ENCODE peak calls at places on chromosomes 16 and 17, in ten cellular contexts. V, C, J, R, L, H, F, O, N and Z are unnamed samples.

GRCh38 chr17:32267690-32268205 is 2.1 kb downstream of the RHBDL3 start:
- DNase-seq in V (no peak), C (no peak), J (no peak), R (no peak), L (no peak), H (no peak), F (peak; percentile 18), O (no peak), N (no peak), Z (no peak)

GRCh38 chr16:87924041-87924851 is 12.1 kb downstream of the CA5A start:
- DNase-seq in V (no peak), C (peak; percentile 88), J (no peak), R (no peak), L (no peak), H (no peak), F (peak; percentile 49), O (no peak), N (no peak), Z (no peak)

GRCh38 chr16:85750021-85750826 is 672 bp downstream of the C16orf74 start:
- DNase-seq in V (peak; percentile 39), C (peak; percentile 63), J (no peak), R (peak; percentile 70), L (peak; percentile 47), H (no peak), F (peak; percentile 30), O (no peak), N (no peak), Z (peak; percentile 37)

GRCh38 chr16:56748826-56749225 is 18.9 kb downstream of the NUP93 start:
- DNase-seq in V (no peak), C (no peak), J (no peak), R (no peak), L (no peak), H (no peak), F (no peak), O (no peak), N (no peak), Z (no peak)

GRCh38 chr16:81405702-81406113 is 38.9 kb upstream of the CMIP start:
- DNase-seq in V (no peak), C (no peak), J (no peak), R (peak; percentile 91), L (peak; percentile 92), H (no peak), F (peak; percentile 25), O (peak; percentile 99), N (no peak), Z (peak; percentile 84)

GRCh38 chr17:17304521-17304985 is 1.4 kb downstream of the NT5M start:
- DNase-seq in V (no peak), C (no peak), J (no peak), R (no peak), L (no peak), H (no peak), F (no peak), O (no peak), N (no peak), Z (no peak)

GRCh38 chr17:7380321-7380720 is 568 bp upstream of the TNK1 start:
- DNase-seq in V (peak; percentile 59), C (no peak), J (peak; percentile 62), R (peak; percentile 71), L (peak; percentile 74), H (peak; percentile 49), F (peak; percentile 79), O (no peak), N (peak; percentile 60), Z (peak; percentile 75)

GRCh38 chr17:8123695-8124349 is at the start of gene HES7:
- DNase-seq in V (no peak), C (no peak), J (no peak), R (no peak), L (no peak), H (no peak), F (no peak), O (peak; percentile 62), N (no peak), Z (no peak)

GRCh38 chr16:49498241-49499017 is 124.8 kb downstream of the C16orf78 start:
- DNase-seq in V (no peak), C (no peak), J (no peak), R (no peak), L (no peak), H (no peak), F (no peak), O (no peak), N (no peak), Z (no peak)

GRCh38 chr17:41959030-41959335 is 7.6 kb upstream of the CNP start:
- DNase-seq in V (no peak), C (no peak), J (no peak), R (peak; percentile 39), L (peak; percentile 15), H (no peak), F (no peak), O (no peak), N (no peak), Z (no peak)

GRCh38 chr17:41962111-41962510 is 4.5 kb upstream of the CNP start:
- DNase-seq in V (no peak), C (no peak), J (no peak), R (no peak), L (no peak), H (no peak), F (peak; percentile 97), O (no peak), N (no peak), Z (no peak)

GRCh38 chr17:41957869-41958231 is 8.7 kb upstream of the CNP start:
- DNase-seq in V (no peak), C (no peak), J (no peak), R (no peak), L (no peak), H (no peak), F (no peak), O (no peak), N (no peak), Z (no peak)

GRCh38 chr17:41957058-41957868 is 9.3 kb upstream of the CNP start:
- DNase-seq in V (no peak), C (no peak), J (no peak), R (peak; percentile 59), L (no peak), H (no peak), F (no peak), O (no peak), N (no peak), Z (peak; percentile 64)

GRCh38 chr17:41959336-41960095 is 7.1 kb upstream of the CNP start:
- DNase-seq in V (no peak), C (no peak), J (no peak), R (peak; percentile 73), L (peak; percentile 73), H (no peak), F (peak; percentile 64), O (peak; percentile 82), N (no peak), Z (peak; percentile 59)
- TF ChIP-seq CTCF in V (no peak), C (no peak), J (no peak), R (peak; percentile 64), L (peak; percentile 56), H (no peak), F (peak; percentile 31), O (peak; percentile 84), N (no peak), Z (peak; percentile 54)

DNA sequence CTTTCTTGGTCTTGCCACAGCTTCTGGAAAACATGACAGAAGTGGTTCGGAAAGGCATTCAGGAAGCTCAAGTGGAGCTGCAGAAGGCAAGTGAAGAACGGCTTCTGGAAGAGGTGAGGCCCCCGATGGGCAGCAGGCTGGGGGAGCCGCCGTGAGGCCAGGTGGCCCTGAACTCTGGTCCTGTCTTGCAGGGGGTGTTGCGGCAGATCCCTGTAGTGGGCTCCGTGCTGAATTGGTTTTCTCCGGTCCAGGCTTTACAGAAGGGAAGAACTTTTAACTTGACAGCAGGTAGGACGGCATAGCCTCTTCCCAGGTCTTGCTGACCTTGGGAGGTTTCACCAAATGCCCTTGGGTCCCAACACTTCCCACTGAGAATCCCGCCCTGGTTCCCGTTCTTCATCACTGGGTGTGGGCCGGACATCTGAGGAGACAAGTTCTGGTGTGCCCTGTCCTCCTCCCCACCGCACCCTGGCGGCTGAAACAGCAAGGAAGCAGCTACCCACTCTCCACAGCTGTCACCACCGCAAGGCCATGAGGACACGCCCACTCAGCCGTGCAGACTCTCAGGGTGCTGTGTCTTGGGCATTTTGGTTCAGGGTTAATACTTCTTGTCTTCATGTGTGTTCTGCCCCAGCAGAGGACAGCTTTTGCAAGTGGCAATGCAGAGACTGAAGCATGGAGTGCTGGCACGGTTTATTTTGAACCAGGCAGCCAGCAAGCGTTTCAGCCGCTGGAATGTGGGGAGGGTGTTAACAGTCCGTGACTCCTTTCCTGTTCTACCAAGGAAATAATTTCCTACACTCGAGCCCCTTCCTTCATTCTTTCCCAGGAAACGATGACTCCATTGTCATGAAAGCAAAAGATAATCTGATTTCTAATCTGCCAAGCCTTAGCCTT is 21.4 kb downstream of the NTAN1 start:
- DNase-seq in V (no peak), C (no peak), J (no peak), R (peak; percentile 41), L (no peak), H (no peak), F (no peak), O (no peak), N (no peak), Z (peak; percentile 58)
- TF ChIP-seq CTCF in V (no peak), C (no peak), J (no peak), R (no peak), L (no peak), H (no peak), F (no peak), O (no peak), N (no peak), Z (peak; percentile 44)

GRCh38 chr17:40450175-40450574 is 6.9 kb downstream of the IGFBP4 start:
- DNase-seq in V (no peak), C (peak; percentile 52), J (no peak), R (no peak), L (peak; percentile 55), H (no peak), F (peak; percentile 71), O (peak; percentile 87), N (no peak), Z (no peak)
- TF ChIP-seq CTCF in V (peak; percentile 48), C (peak; percentile 32), J (no peak), R (peak; percentile 63), L (peak; percentile 67), H (peak; percentile 13), F (peak; percentile 44), O (peak; percentile 76), N (no peak), Z (peak; percentile 55)

GRCh38 chr17:45784293-45784582 is at the start of gene CRHR1:
- DNase-seq in V (no peak), C (no peak), J (no peak), R (no peak), L (no peak), H (no peak), F (no peak), O (no peak), N (no peak), Z (no peak)

GRCh38 chr17:45784583-45785372 is 658 bp downstream of the CRHR1 start:
- DNase-seq in V (no peak), C (peak; percentile 62), J (no peak), R (peak; percentile 30), L (no peak), H (no peak), F (peak; percentile 57), O (no peak), N (no peak), Z (no peak)

GRCh38 chr17:45780921-45781320 is 3.2 kb upstream of the CRHR1 start:
- DNase-seq in V (no peak), C (no peak), J (no peak), R (no peak), L (no peak), H (no peak), F (no peak), O (no peak), N (no peak), Z (peak; percentile 34)

GRCh38 chr17:45783593-45784292 is 377 bp upstream of the CRHR1 start:
- DNase-seq in V (no peak), C (no peak), J (no peak), R (peak; percentile 13), L (no peak), H (no peak), F (no peak), O (no peak), N (no peak), Z (no peak)

GRCh38 chr17:45782889-45783592 is 1.1 kb upstream of the CRHR1 start:
- DNase-seq in V (no peak), C (peak; percentile 48), J (no peak), R (peak; percentile 25), L (no peak), H (no peak), F (peak; percentile 37), O (peak; percentile 58), N (no peak), Z (no peak)
- TF ChIP-seq CTCF in V (peak; percentile 45), C (no peak), J (no peak), R (peak; percentile 40), L (peak; percentile 11), H (peak; percentile 26), F (peak; percentile 37), O (peak; percentile 79), N (no peak), Z (no peak)